ENCODE peak calls at places on chromosome 15, in six cellular contexts. O, L, E, J, H and Y are unnamed samples.

GRCh38 chr15:45425135-45425534 is 46.8 kb upstream of the GATM start:
- DNase-seq in O (no peak), L (no peak), E (no peak), J (no peak), H (peak), Y (no peak)

GRCh38 chr15:66704019-66704782 is 2.2 kb downstream of the SMAD6 start:
- DNase-seq in O (no peak), L (no peak), E (no peak), J (no peak), H (no peak), Y (no peak)

GRCh38 chr15:90481023-90481422 is 48.7 kb upstream of the CRTC3 start:
- DNase-seq in O (no peak), L (no peak), E (no peak), J (no peak), H (no peak), Y (no peak)

GRCh38 chr15:90774731-90775521 is 57.8 kb downstream of the BLM start:
- DNase-seq in O (no peak), L (no peak), E (no peak), J (no peak), H (peak), Y (no peak)

GRCh38 chr15:33154366-33155166 is 39.9 kb downstream of the FMN1 start:
- DNase-seq in O (peak), L (no peak), E (no peak), J (no peak), H (peak), Y (peak)

GRCh38 chr15:36778516-36778915 is 199.1 kb downstream of the CDIN1 start:
- DNase-seq in O (no peak), L (no peak), E (no peak), J (no peak), H (no peak), Y (peak)

GRCh38 chr15:85155857-85156256 is 174.2 kb downstream of the PDE8A start:
- DNase-seq in O (no peak), L (no peak), E (no peak), J (no peak), H (no peak), Y (no peak)

GRCh38 chr15:56752986-56753385 is 19.7 kb upstream of the ZNF280D start:
- DNase-seq in O (no peak), L (no peak), E (no peak), J (no peak), H (no peak), Y (no peak)

GRCh38 chr15:40456299-40456712 is 14.5 kb upstream of the CHST14 start:
- DNase-seq in O (no peak), L (no peak), E (no peak), J (no peak), H (no peak), Y (no peak)

GRCh38 chr15:66702770-66703539 is 919 bp downstream of the SMAD6 start:
- DNase-seq in O (no peak), L (peak), E (no peak), J (peak), H (no peak), Y (no peak)

GRCh38 chr15:79076661-79077060 is 13.9 kb downstream of the RASGRF1 start:
- DNase-seq in O (no peak), L (no peak), E (no peak), J (no peak), H (no peak), Y (no peak)

GRCh38 chr15:48682949-48683651 is 37.6 kb upstream of the FBN1 start:
- DNase-seq in O (no peak), L (no peak), E (no peak), J (no peak), H (no peak), Y (peak)

GRCh38 chr15:78033864-78034263 is 43.6 kb downstream of the TBC1D2B start:
- DNase-seq in O (no peak), L (no peak), E (no peak), J (no peak), H (peak), Y (no peak)

GRCh38 chr15:69484837-69485236 is 32.2 kb downstream of the RPLP1 start:
- DNase-seq in O (no peak), L (no peak), E (no peak), J (no peak), H (no peak), Y (no peak)

GRCh38 chr15:85543741-85544155 is 163.3 kb downstream of the AKAP13 start:
- DNase-seq in O (peak), L (peak), E (no peak), J (peak), H (no peak), Y (no peak)

GRCh38 chr15:76393614-76394013 is 57.0 kb downstream of the ISL2 start:
- DNase-seq in O (no peak), L (no peak), E (no peak), J (no peak), H (peak), Y (peak)

GRCh38 chr15:51714911-51715310 is 22.5 kb downstream of the LYSMD2 start:
- DNase-seq in O (no peak), L (no peak), E (no peak), J (no peak), H (no peak), Y (no peak)

GRCh38 chr15:69414702-69415161 is 583 bp downstream of the KIF23 start:
- DNase-seq in O (peak), L (peak), E (no peak), J (peak), H (peak), Y (peak)

GRCh38 chr15:88918738-88919137 is 5.6 kb upstream of the MFGE8 start:
- DNase-seq in O (peak), L (no peak), E (no peak), J (no peak), H (peak), Y (peak)

GRCh38 chr15:49556437-49556836 is 64.2 kb downstream of the FAM227B start:
- DNase-seq in O (no peak), L (no peak), E (no peak), J (no peak), H (no peak), Y (no peak)

GRCh38 chr15:89177633-89178306 is 43.6 kb downstream of the RLBP1 start:
- DNase-seq in O (peak), L (peak), E (peak), J (peak), H (peak), Y (peak)

GRCh38 chr15:34514251-34514760 is 69.1 kb downstream of the GOLGA8B start:
- DNase-seq in O (peak), L (peak), E (no peak), J (peak), H (peak), Y (no peak)

GRCh38 chr15:58684751-58685150 is 64.8 kb downstream of the ADAM10 start:
- DNase-seq in O (no peak), L (no peak), E (no peak), J (no peak), H (no peak), Y (no peak)

GRCh38 chr15:52181938-52182780 is 9.0 kb downstream of the GNB5 start:
- DNase-seq in O (no peak), L (no peak), E (no peak), J (no peak), H (no peak), Y (no peak)

GRCh38 chr15:66898656-66899402 is 166.6 kb upstream of the SMAD3 start:
- DNase-seq in O (no peak), L (no peak), E (no peak), J (no peak), H (no peak), Y (no peak)

GRCh38 chr15:27234593-27234992 is 263.6 kb downstream of the GABRG3 start:
- DNase-seq in O (no peak), L (no peak), E (no peak), J (no peak), H (no peak), Y (no peak)

GRCh38 chr15:71093089-71094024 is 21.9 kb upstream of the THSD4 start:
- DNase-seq in O (no peak), L (no peak), E (no peak), J (no peak), H (peak), Y (no peak)

GRCh38 chr15:88653200-88654064 is 14.6 kb downstream of the ISG20 start:
- DNase-seq in O (no peak), L (peak), E (no peak), J (no peak), H (no peak), Y (no peak)

GRCh38 chr15:36265422-36265821 is 314.0 kb upstream of the CDIN1 start:
- DNase-seq in O (no peak), L (no peak), E (no peak), J (no peak), H (no peak), Y (no peak)

GRCh38 chr15:41258706-41259471 is 27.8 kb downstream of the CHP1 start:
- DNase-seq in O (no peak), L (no peak), E (no peak), J (no peak), H (peak), Y (peak)

GRCh38 chr15:75928680-75929608 is 25.3 kb downstream of the FBXO22 start:
- DNase-seq in O (no peak), L (peak), E (no peak), J (peak), H (peak), Y (no peak)

GRCh38 chr15:51077565-51078153 is 17.0 kb downstream of the TNFAIP8L3 start:
- DNase-seq in O (peak), L (peak), E (no peak), J (peak), H (peak), Y (no peak)

GRCh38 chr15:44427756-44428724 is 611 bp downstream of the CTDSPL2 start:
- DNase-seq in O (no peak), L (no peak), E (no peak), J (peak), H (peak), Y (peak)

GRCh38 chr15:68335251-68335650 is 57.7 kb downstream of the FEM1B start:
- DNase-seq in O (no peak), L (no peak), E (no peak), J (no peak), H (peak), Y (no peak)

GRCh38 chr15:56739964-56740640 is 6.8 kb upstream of the ZNF280D start:
- DNase-seq in O (no peak), L (peak), E (no peak), J (no peak), H (no peak), Y (no peak)

GRCh38 chr15:62809106-62809967 is 233.2 kb upstream of the TPM1 start:
- DNase-seq in O (no peak), L (no peak), E (no peak), J (no peak), H (peak), Y (peak)

GRCh38 chr15:26772588-26773484 is at the start of gene GABRB3:
- DNase-seq in O (peak), L (peak), E (no peak), J (peak), H (peak), Y (no peak)